ENCODE peak calls at places on chromosomes 6 and 20, in seven cellular contexts. One of them, this sample, is unnamed. For H3K4me1, the result is how much of the 10 kb centered on the place peaks cover.

GRCh38 chr20:20710847-20711315 is 1.6 kb downstream of the RALGAPA2 start:
- DNase-seq in neural progenitor cell: no peak
- DNase-seq in GM23338: no peak
- DNase-seq in lower lobe of right lung: peak
- DNase-seq in ovary: no peak
- DNase-seq in heart right ventricle: no peak
- DNase-seq in heart left ventricle: no peak
- DNase-seq in this sample: no peak

GRCh38 chr20:63212792-63213191 is 3.1 kb downstream of the YTHDF1 start:
- DNase-seq in ovary: no peak
- DNase-seq in heart left ventricle: no peak
- DNase-seq in GM23338: no peak
- DNase-seq in heart right ventricle: no peak
- DNase-seq in lower lobe of right lung: no peak
- DNase-seq in neural progenitor cell: no peak
- DNase-seq in this sample: no peak

GRCh38 chr20:11686900-11687543 is 230.7 kb upstream of the BTBD3 start:
- DNase-seq in lower lobe of right lung: peak
- DNase-seq in ovary: no peak
- DNase-seq in neural progenitor cell: peak
- DNase-seq in GM23338: peak
- DNase-seq in heart left ventricle: peak
- DNase-seq in heart right ventricle: no peak
- DNase-seq in this sample: no peak

GRCh38 chr20:4922186-4922585 is 79.1 kb downstream of the SLC23A2 start:
- DNase-seq in neural progenitor cell: no peak
- DNase-seq in heart left ventricle: no peak
- DNase-seq in GM23338: no peak
- DNase-seq in heart right ventricle: no peak
- DNase-seq in lower lobe of right lung: no peak
- DNase-seq in ovary: no peak
- DNase-seq in this sample: no peak

GRCh38 chr6:148520109-148520841 is 177.6 kb downstream of the SASH1 start:
- DNase-seq in lower lobe of right lung: no peak
- DNase-seq in GM23338: no peak
- DNase-seq in ovary: no peak
- DNase-seq in heart right ventricle: no peak
- DNase-seq in heart left ventricle: peak
- DNase-seq in neural progenitor cell: no peak
- DNase-seq in this sample: no peak

GRCh38 chr20:60718743-60719142 is 533.3 kb upstream of the CDH4 start:
- DNase-seq in heart left ventricle: no peak
- DNase-seq in lower lobe of right lung: no peak
- DNase-seq in neural progenitor cell: peak
- DNase-seq in ovary: no peak
- DNase-seq in GM23338: peak
- DNase-seq in heart right ventricle: no peak
- DNase-seq in this sample: no peak

GRCh38 chr6:75849329-75850025 is 100.4 kb downstream of the MYO6 start:
- DNase-seq in GM23338: no peak
- DNase-seq in neural progenitor cell: no peak
- DNase-seq in lower lobe of right lung: no peak
- DNase-seq in heart right ventricle: no peak
- DNase-seq in heart left ventricle: no peak
- DNase-seq in ovary: no peak
- DNase-seq in this sample: no peak

GRCh38 chr6:114096553-114097172 is 125.7 kb upstream of the HDAC2 start:
- DNase-seq in heart right ventricle: no peak
- DNase-seq in heart left ventricle: no peak
- DNase-seq in lower lobe of right lung: no peak
- DNase-seq in neural progenitor cell: peak
- DNase-seq in ovary: no peak
- DNase-seq in GM23338: peak
- DNase-seq in this sample: no peak

GRCh38 chr6:144659202-144659731 is 374.1 kb downstream of the UTRN start:
- DNase-seq in heart left ventricle: no peak
- DNase-seq in neural progenitor cell: peak
- DNase-seq in heart right ventricle: peak
- DNase-seq in ovary: peak
- DNase-seq in lower lobe of right lung: no peak
- DNase-seq in GM23338: peak
- DNase-seq in this sample: no peak

GRCh38 chr20:25054995-25055629 is 2.8 kb downstream of the ACSS1 start:
- DNase-seq in lower lobe of right lung: no peak
- DNase-seq in heart left ventricle: no peak
- DNase-seq in GM23338: no peak
- DNase-seq in neural progenitor cell: no peak
- DNase-seq in heart right ventricle: no peak
- DNase-seq in ovary: no peak
- DNase-seq in this sample: no peak

GRCh38 chr6:141475269-141475668 is 657.5 kb upstream of the GJE1 start:
- DNase-seq in heart right ventricle: no peak
- DNase-seq in neural progenitor cell: no peak
- DNase-seq in lower lobe of right lung: no peak
- DNase-seq in heart left ventricle: no peak
- DNase-seq in GM23338: no peak
- DNase-seq in ovary: no peak
- DNase-seq in this sample: no peak

GRCh38 chr6:70633870-70634269 is 33.8 kb upstream of the SMAP1 start:
- DNase-seq in neural progenitor cell: no peak
- DNase-seq in GM23338: no peak
- DNase-seq in ovary: no peak
- DNase-seq in heart right ventricle: no peak
- DNase-seq in heart left ventricle: no peak
- DNase-seq in lower lobe of right lung: no peak
- DNase-seq in this sample: no peak

GRCh38 chr6:37860226-37860839 is 40.8 kb downstream of the ZFAND3 start:
- DNase-seq in heart right ventricle: peak
- DNase-seq in heart left ventricle: no peak
- DNase-seq in neural progenitor cell: peak
- DNase-seq in ovary: no peak
- DNase-seq in GM23338: peak
- DNase-seq in lower lobe of right lung: no peak
- DNase-seq in this sample: no peak

GRCh38 chr6:123777554-123777953 is 26.1 kb upstream of the NKAIN2 start:
- DNase-seq in ovary: no peak
- DNase-seq in heart left ventricle: no peak
- DNase-seq in lower lobe of right lung: no peak
- DNase-seq in neural progenitor cell: no peak
- DNase-seq in heart right ventricle: no peak
- DNase-seq in GM23338: no peak
- DNase-seq in this sample: no peak

GRCh38 chr6:137874204-137875001 is 7.3 kb downstream of the TNFAIP3 start:
- DNase-seq in lower lobe of right lung: no peak
- DNase-seq in GM23338: no peak
- DNase-seq in heart right ventricle: no peak
- DNase-seq in neural progenitor cell: no peak
- DNase-seq in heart left ventricle: no peak
- DNase-seq in ovary: no peak
- DNase-seq in this sample: no peak

GRCh38 chr20:23412026-23412425 is 9.3 kb downstream of the NAPB start:
- DNase-seq in heart right ventricle: no peak
- DNase-seq in ovary: no peak
- DNase-seq in GM23338: no peak
- DNase-seq in neural progenitor cell: no peak
- DNase-seq in heart left ventricle: no peak
- DNase-seq in lower lobe of right lung: no peak
- DNase-seq in this sample: no peak

GRCh38 chr20:48767269-48767960 is 60.4 kb downstream of the PREX1 start:
- DNase-seq in heart left ventricle: no peak
- DNase-seq in heart right ventricle: no peak
- DNase-seq in GM23338: no peak
- DNase-seq in neural progenitor cell: no peak
- DNase-seq in lower lobe of right lung: no peak
- DNase-seq in ovary: no peak
- DNase-seq in this sample: no peak

GRCh38 chr6:143745160-143746133 is 67.7 kb downstream of the PHACTR2 start:
- DNase-seq in GM23338: peak
- DNase-seq in ovary: peak
- DNase-seq in heart right ventricle: peak
- DNase-seq in neural progenitor cell: peak
- DNase-seq in lower lobe of right lung: peak
- DNase-seq in heart left ventricle: no peak
- DNase-seq in this sample: no peak

GRCh38 chr20:6651016-6651415 is 116.5 kb upstream of the BMP2 start:
- DNase-seq in heart right ventricle: no peak
- DNase-seq in GM23338: no peak
- DNase-seq in heart left ventricle: no peak
- DNase-seq in lower lobe of right lung: no peak
- DNase-seq in neural progenitor cell: no peak
- DNase-seq in ovary: no peak
- DNase-seq in this sample: peak

GRCh38 chr6:52157301-52157930 is 28.8 kb upstream of the IL17A start:
- DNase-seq in heart left ventricle: no peak
- DNase-seq in lower lobe of right lung: no peak
- DNase-seq in heart right ventricle: no peak
- DNase-seq in ovary: no peak
- DNase-seq in neural progenitor cell: no peak
- DNase-seq in GM23338: no peak
- DNase-seq in this sample: no peak

GRCh38 chr6:25435397-25435985 is 156.3 kb downstream of the CARMIL1 start:
- DNase-seq in heart left ventricle: no peak
- DNase-seq in GM23338: no peak
- DNase-seq in lower lobe of right lung: no peak
- DNase-seq in ovary: no peak
- DNase-seq in heart right ventricle: no peak
- DNase-seq in neural progenitor cell: no peak
- DNase-seq in this sample: no peak

GRCh38 chr6:2665169-2666070 is 85.3 kb downstream of the MYLK4 start:
- DNase-seq in heart left ventricle: no peak
- DNase-seq in neural progenitor cell: no peak
- DNase-seq in GM23338: peak
- DNase-seq in heart right ventricle: no peak
- DNase-seq in lower lobe of right lung: no peak
- DNase-seq in ovary: no peak
- DNase-seq in this sample: no peak
- H3K4me1 ChIP-seq in heart left ventricle: under half
- H3K4me1 ChIP-seq in neural progenitor cell: under half
- H3K4me1 ChIP-seq in GM23338: under half
- H3K4me1 ChIP-seq in heart right ventricle: under half
- H3K4me1 ChIP-seq in lower lobe of right lung: under half
- H3K4me1 ChIP-seq in ovary: under half
- H3K4me1 ChIP-seq in this sample: under half

GRCh38 chr6:106387875-106388274 is 27.4 kb downstream of the CRYBG1 start:
- DNase-seq in neural progenitor cell: no peak
- DNase-seq in heart right ventricle: no peak
- DNase-seq in ovary: no peak
- DNase-seq in GM23338: no peak
- DNase-seq in lower lobe of right lung: no peak
- DNase-seq in heart left ventricle: no peak
- DNase-seq in this sample: no peak
- H3K27ac ChIP-seq in neural progenitor cell: no peak
- H3K27ac ChIP-seq in heart right ventricle: no peak
- H3K27ac ChIP-seq in ovary: no peak
- H3K27ac ChIP-seq in GM23338: no peak
- H3K27ac ChIP-seq in lower lobe of right lung: no peak
- H3K27ac ChIP-seq in heart left ventricle: no peak
- H3K27ac ChIP-seq in this sample: no peak

GRCh38 chr6:159790947-159791598 is 806 bp downstream of the MRPL18 start:
- DNase-seq in neural progenitor cell: peak
- DNase-seq in heart right ventricle: no peak
- DNase-seq in GM23338: no peak
- DNase-seq in lower lobe of right lung: no peak
- DNase-seq in ovary: peak
- DNase-seq in heart left ventricle: no peak
- DNase-seq in this sample: no peak
- TF ChIP-seq CTCF in neural progenitor cell: no peak
- TF ChIP-seq CTCF in heart right ventricle: no peak
- TF ChIP-seq CTCF in GM23338: no peak
- TF ChIP-seq CTCF in lower lobe of right lung: no peak
- TF ChIP-seq CTCF in ovary: no peak
- TF ChIP-seq CTCF in heart left ventricle: no peak
- TF ChIP-seq CTCF in this sample: no peak

GRCh38 chr6:14235653-14236356 is 118.2 kb downstream of the CD83 start:
- DNase-seq in lower lobe of right lung: no peak
- DNase-seq in neural progenitor cell: no peak
- DNase-seq in ovary: no peak
- DNase-seq in GM23338: no peak
- DNase-seq in heart right ventricle: no peak
- DNase-seq in heart left ventricle: no peak
- DNase-seq in this sample: no peak
- H3K4me1 ChIP-seq in lower lobe of right lung: under half
- H3K4me1 ChIP-seq in neural progenitor cell: under half
- H3K4me1 ChIP-seq in ovary: under half
- H3K4me1 ChIP-seq in GM23338: under half
- H3K4me1 ChIP-seq in heart right ventricle: under half
- H3K4me1 ChIP-seq in heart left ventricle: under half
- H3K4me1 ChIP-seq in this sample: under half

GRCh38 chr20:31695849-31696804 is 26.5 kb downstream of the BCL2L1 start:
- DNase-seq in ovary: no peak
- DNase-seq in neural progenitor cell: no peak
- DNase-seq in heart left ventricle: no peak
- DNase-seq in GM23338: no peak
- DNase-seq in heart right ventricle: no peak
- DNase-seq in lower lobe of right lung: peak
- DNase-seq in this sample: peak
- H3K27ac ChIP-seq in ovary: no peak
- H3K27ac ChIP-seq in neural progenitor cell: no peak
- H3K27ac ChIP-seq in heart left ventricle: peak
- H3K27ac ChIP-seq in GM23338: peak
- H3K27ac ChIP-seq in heart right ventricle: peak
- H3K27ac ChIP-seq in lower lobe of right lung: peak
- H3K27ac ChIP-seq in this sample: peak

GRCh38 chr6:47195251-47195650 is 114.5 kb downstream of the TNFRSF21 start:
- DNase-seq in GM23338: no peak
- DNase-seq in heart right ventricle: peak
- DNase-seq in ovary: peak
- DNase-seq in lower lobe of right lung: no peak
- DNase-seq in neural progenitor cell: no peak
- DNase-seq in heart left ventricle: peak
- DNase-seq in this sample: no peak
- TF ChIP-seq CTCF in GM23338: no peak
- TF ChIP-seq CTCF in heart right ventricle: no peak
- TF ChIP-seq CTCF in ovary: no peak
- TF ChIP-seq CTCF in lower lobe of right lung: no peak
- TF ChIP-seq CTCF in neural progenitor cell: no peak
- TF ChIP-seq CTCF in heart left ventricle: no peak
- TF ChIP-seq CTCF in this sample: no peak

DNA sequence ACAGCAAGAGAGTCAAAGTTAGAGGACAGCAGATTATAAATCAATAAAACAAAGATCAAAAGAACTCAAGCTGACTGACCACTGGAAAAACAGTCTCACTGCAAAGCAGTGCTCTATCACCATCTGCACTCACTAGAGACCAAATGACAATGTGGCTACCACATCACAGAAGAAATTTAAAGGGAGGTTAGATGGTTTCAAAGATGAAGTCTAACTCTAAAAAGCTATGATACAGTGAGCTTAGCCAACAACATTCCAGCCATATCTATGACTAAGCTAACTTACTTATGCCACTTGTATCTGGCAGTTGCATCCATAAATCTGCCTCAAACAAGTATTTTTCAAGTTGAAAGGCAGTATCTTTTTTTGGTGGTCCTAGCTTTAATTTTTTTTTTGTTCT is 68.6 kb downstream of the ARHGAP18 start:
- DNase-seq in heart right ventricle: no peak
- DNase-seq in neural progenitor cell: no peak
- DNase-seq in lower lobe of right lung: no peak
- DNase-seq in ovary: no peak
- DNase-seq in heart left ventricle: no peak
- DNase-seq in GM23338: no peak
- DNase-seq in this sample: no peak
- H3K4me1 ChIP-seq in heart right ventricle: under half
- H3K4me1 ChIP-seq in neural progenitor cell: under half
- H3K4me1 ChIP-seq in lower lobe of right lung: under half
- H3K4me1 ChIP-seq in ovary: under half
- H3K4me1 ChIP-seq in heart left ventricle: under half
- H3K4me1 ChIP-seq in GM23338: under half
- H3K4me1 ChIP-seq in this sample: under half